ENCODE peak calls at places on chromosomes 16 and 17, in ten cellular contexts. F is OCI-LY7, C is HFF-Myc, O is A549, I is epithelial cell of esophagus, P is fibroblast of villous mesenchyme, L is psoas muscle, N is HL-60, Y is transverse colon, U is heart left ventricle. H is an unnamed sample.

GRCh38 chr16:12420661-12421209 is 383.0 kb downstream of the CPPED1 start:
- DNase-seq in F (no peak), C (no peak), O (no peak), I (peak; percentile 26), P (no peak), L (no peak), N (no peak), Y (no peak), U (no peak), H (no peak)

GRCh38 chr17:66337268-66337667 is 34.9 kb downstream of the PRKCA start:
- DNase-seq in F (no peak), C (no peak), O (no peak), I (no peak), P (no peak), L (no peak), N (no peak), Y (no peak), U (no peak), H (no peak)

GRCh38 chr16:14003119-14003570 is 68.0 kb upstream of the MRTFB start:
- DNase-seq in F (peak; percentile 24), C (peak; percentile 66), O (no peak), I (peak; percentile 94), P (peak; percentile 68), L (peak; percentile 74), N (peak; percentile 46), Y (peak; percentile 29), U (peak; percentile 77), H (no peak)

GRCh38 chr16:583470-583814 is 6.4 kb upstream of the RAB40C start:
- DNase-seq in F (no peak), C (no peak), O (no peak), I (no peak), P (no peak), L (no peak), N (no peak), Y (no peak), U (no peak), H (no peak)

GRCh38 chr17:66443601-66444000 is 141.2 kb downstream of the PRKCA start:
- DNase-seq in F (no peak), C (no peak), O (no peak), I (no peak), P (no peak), L (no peak), N (no peak), Y (no peak), U (no peak), H (no peak)

GRCh38 chr17:7308625-7309433 is 1.4 kb downstream of the EIF5A start:
- DNase-seq in F (peak; percentile 76), C (no peak), O (peak; percentile 89), I (peak; percentile 90), P (peak; percentile 87), L (peak; percentile 84), N (peak; percentile 61), Y (peak; percentile 89), U (peak; percentile 80), H (peak; percentile 68)

GRCh38 chr17:8740486-8740885 is 4.2 kb downstream of the CCDC42 start:
- DNase-seq in F (peak; percentile 34), C (no peak), O (no peak), I (no peak), P (no peak), L (no peak), N (no peak), Y (peak; percentile 18), U (no peak), H (no peak)

GRCh38 chr17:73462830-73463229 is 151.0 kb upstream of the CDC42EP4 start:
- DNase-seq in F (no peak), C (no peak), O (no peak), I (no peak), P (no peak), L (no peak), N (no peak), Y (no peak), U (no peak), H (no peak)

DNA sequence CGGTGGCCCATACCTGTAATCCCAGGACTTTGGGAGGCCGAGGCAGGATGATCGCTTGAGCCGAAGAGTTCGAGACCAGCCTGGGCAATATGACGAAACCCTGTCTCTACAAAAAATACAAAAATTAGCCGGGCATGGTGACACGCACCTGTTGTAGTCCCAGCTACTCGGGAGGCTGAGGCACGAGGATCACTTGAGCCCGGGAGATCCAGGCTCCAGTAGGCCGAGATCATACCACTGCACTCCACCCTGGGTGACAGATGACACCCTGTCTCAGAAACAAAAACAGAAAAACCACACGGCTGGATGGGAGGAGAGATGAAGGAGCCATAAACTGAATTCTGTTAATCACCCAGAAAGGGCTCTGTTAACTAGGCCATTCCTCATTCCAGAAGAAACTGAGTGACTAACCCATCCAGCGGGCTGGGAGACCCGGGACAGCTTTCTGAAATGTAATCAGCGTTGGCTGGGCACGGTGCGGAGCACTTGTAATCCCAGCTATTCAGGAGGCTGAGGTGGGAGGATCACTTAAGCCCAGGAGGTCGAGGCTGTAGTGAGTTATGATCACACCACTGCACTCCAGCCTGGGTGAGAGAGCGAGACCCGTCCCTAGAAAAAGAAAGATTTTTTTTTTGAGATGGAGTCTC is 641 bp upstream of the NT5C3B start:
- DNase-seq in F (no peak), C (no peak), O (no peak), I (no peak), P (peak; percentile 5), L (no peak), N (no peak), Y (no peak), U (no peak), H (no peak)
- H3K4me3 ChIP-seq in F (no peak overlapping the region), C (peak overlapping the region; percentile 86), O (peak overlapping the region; percentile 74), I (peak overlapping the region; percentile 66), P (peak overlapping the region; percentile 78), L (peak overlapping the region; percentile 97), N (no peak overlapping the region), Y (peak overlapping the region; percentile 83), U (peak overlapping the region; percentile 91), H (peak overlapping the region; percentile 77)

DNA sequence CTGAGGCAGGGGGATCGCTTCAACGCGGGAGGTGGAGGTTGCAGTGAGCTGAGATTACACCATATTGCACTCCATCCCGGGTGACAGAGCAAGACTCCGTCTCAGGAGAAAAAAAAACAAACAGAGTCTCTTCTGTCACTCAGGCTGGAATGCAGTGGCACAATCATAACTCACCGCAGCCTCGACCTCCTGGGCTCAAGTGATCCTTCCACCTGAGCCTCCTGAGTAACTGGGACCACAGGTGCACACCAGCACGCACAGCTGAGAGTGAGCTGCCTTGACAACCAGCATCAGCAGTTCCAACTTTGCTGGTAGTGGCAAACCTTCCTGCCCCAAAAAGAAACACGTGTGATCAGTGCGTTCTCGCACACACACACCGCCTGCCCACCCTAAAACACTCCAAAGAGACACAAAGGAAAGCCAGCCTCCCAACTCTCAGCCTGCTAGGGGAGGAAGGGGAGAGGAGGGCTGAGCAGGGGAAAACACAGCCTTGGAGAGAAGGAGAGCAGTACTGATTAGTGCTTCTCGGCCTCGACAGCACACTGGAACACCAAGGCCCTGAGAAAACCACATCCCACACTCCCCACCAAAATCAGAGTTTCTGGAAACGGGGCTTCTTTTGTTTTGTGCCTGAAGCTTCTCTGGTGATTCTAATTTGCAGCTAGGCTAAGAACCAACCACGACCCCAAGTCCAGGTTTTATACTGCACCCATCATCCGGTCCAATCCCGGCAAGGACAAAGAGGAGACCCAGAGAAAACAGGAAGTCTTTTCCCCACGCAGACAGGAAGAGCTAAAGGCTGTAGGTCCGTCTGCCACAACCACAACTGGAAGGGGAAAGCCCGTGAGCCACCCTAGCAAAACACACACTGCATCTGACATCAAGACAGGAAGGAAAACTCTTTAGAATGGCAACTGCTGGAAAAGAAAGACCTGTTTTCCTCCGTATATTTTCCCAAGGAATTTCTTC is 28.8 kb downstream of the ZCCHC14 start:
- DNase-seq in F (peak; percentile 13), C (no peak), O (no peak), I (peak; percentile 34), P (no peak), L (no peak), N (peak; percentile 45), Y (peak; percentile 31), U (peak; percentile 71), H (peak; percentile 36)
- H3K4me3 ChIP-seq in F (no peak overlapping the region), C (peak overlapping the region; percentile 6), O (no peak overlapping the region), I (no peak overlapping the region), P (peak overlapping the region; percentile 41), L (peak overlapping the region; percentile 52), N (no peak overlapping the region), Y (no peak overlapping the region), U (peak overlapping the region; percentile 15), H (no peak overlapping the region)

GRCh38 chr16:22302776-22303363 is 5.7 kb downstream of the POLR3E start:
- DNase-seq in F (no peak), C (no peak), O (no peak), I (no peak), P (no peak), L (no peak), N (no peak), Y (no peak), U (no peak), H (no peak)

GRCh38 chr16:22299036-22299435 is 1.8 kb downstream of the POLR3E start:
- DNase-seq in F (no peak), C (no peak), O (no peak), I (no peak), P (no peak), L (no peak), N (no peak), Y (no peak), U (no peak), H (no peak)

GRCh38 chr16:22297114-22297870 is at the start of gene POLR3E:
- DNase-seq in F (peak; percentile 97), C (peak; percentile 92), O (peak; percentile 98), I (peak; percentile 98), P (peak; percentile 98), L (peak; percentile 100), N (peak; percentile 98), Y (peak; percentile 100), U (peak; percentile 99), H (peak; percentile 94)

GRCh38 chr16:22297871-22298733 is 893 bp downstream of the POLR3E start:
- DNase-seq in F (peak; percentile 90), C (peak; percentile 83), O (peak; percentile 95), I (peak; percentile 86), P (peak; percentile 98), L (peak; percentile 82), N (peak; percentile 77), Y (peak; percentile 64), U (peak; percentile 59), H (peak; percentile 83)

GRCh38 chr16:22300427-22301071 is 3.3 kb downstream of the POLR3E start:
- DNase-seq in F (peak; percentile 61), C (no peak), O (peak; percentile 71), I (peak; percentile 62), P (peak; percentile 68), L (peak; percentile 82), N (peak; percentile 58), Y (peak; percentile 66), U (peak; percentile 61), H (no peak)
- H3K4me3 ChIP-seq in F (no peak overlapping the region), C (no peak overlapping the region), O (no peak overlapping the region), I (no peak overlapping the region), P (no peak overlapping the region), L (no peak overlapping the region), N (no peak overlapping the region), Y (no peak overlapping the region), U (no peak overlapping the region), H (no peak overlapping the region)

DNA sequence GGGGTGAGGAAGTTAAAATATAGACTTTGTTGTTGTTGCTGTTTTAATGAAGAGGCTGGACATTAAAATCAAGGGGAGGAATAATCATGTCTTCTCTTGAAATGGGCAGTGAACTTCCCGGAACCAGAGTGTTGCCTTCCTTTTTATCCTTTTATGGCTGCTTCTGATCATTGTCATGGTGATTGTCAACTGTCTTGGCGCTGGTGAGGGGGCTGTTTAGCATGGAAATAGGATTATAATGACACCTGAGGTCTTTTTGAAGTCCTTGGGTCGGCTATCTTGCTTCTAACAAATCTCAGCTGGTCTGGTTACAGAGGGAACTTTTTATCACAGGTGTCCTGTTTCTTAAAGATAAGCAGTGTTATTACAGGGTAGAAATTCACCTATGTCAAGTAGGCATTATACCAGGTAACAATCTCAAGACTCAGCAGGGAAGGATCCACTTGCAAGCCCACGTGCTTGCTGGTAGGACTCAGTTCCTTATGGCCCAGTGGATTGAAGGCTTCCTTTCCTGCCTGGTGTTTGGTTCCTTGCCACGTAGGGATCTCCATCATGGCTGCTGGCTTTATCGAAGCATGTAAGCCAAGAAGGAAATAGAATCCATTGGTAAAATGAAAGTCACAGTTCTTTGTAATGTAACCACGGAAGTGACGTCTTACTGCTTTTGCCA is 349.3 kb downstream of the WWOX start:
- DNase-seq in F (no peak), C (no peak), O (no peak), I (no peak), P (no peak), L (no peak), N (no peak), Y (no peak), U (no peak), H (no peak)
- H3K4me3 ChIP-seq in F (no peak overlapping the region), C (no peak overlapping the region), O (no peak overlapping the region), I (no peak overlapping the region), P (no peak overlapping the region), L (no peak overlapping the region), N (no peak overlapping the region), Y (no peak overlapping the region), U (no peak overlapping the region), H (no peak overlapping the region)